ENCODE peak calls at places on chromosomes 11 and 22, in four cellular contexts. Q is IMR-90, I is endothelial cell of umbilical vein, C is K562. N is an unnamed sample. For H3K9me1, the result is how much of the 10 kb centered on the place peaks cover.

GRCh38 chr11:27894552-27894951 is 194.3 kb upstream of the BDNF start:
- DNase-seq in Q (no peak), I (no peak), C (no peak), N (no peak)

GRCh38 chr11:123654566-123655081 is at the start of gene SCN3B:
- DNase-seq in Q (peak), I (peak), C (peak), N (peak)

GRCh38 chr11:126162286-126163030 is 49.0 kb downstream of the RPUSD4 start:
- DNase-seq in Q (peak), I (no peak), C (no peak), N (no peak)

GRCh38 chr11:35391922-35392813 is 27.2 kb downstream of the SLC1A2 start:
- DNase-seq in Q (peak), I (peak), C (peak), N (peak)

GRCh38 chr22:35349704-35350538 is 31.0 kb upstream of the HMOX1 start:
- DNase-seq in Q (peak), I (no peak), C (no peak), N (no peak)

GRCh38 chr22:41812805-41813545 is 12.5 kb downstream of the CCDC134 start:
- DNase-seq in Q (no peak), I (no peak), C (no peak), N (no peak)

GRCh38 chr11:46918778-46919513 is 596 bp upstream of the LRP4 start:
- DNase-seq in Q (no peak), I (no peak), C (no peak), N (no peak)

GRCh38 chr22:36267896-36268485 is 15.1 kb downstream of the APOL1 start:
- DNase-seq in Q (no peak), I (no peak), C (no peak), N (no peak)

GRCh38 chr11:112453601-112454577 is 193.2 kb upstream of the PLET1 start:
- DNase-seq in Q (peak), I (peak), C (peak), N (no peak)

GRCh38 chr11:128701086-128701485 is 7.2 kb downstream of the FLI1 start:
- DNase-seq in Q (peak), I (peak), C (no peak), N (no peak)

GRCh38 chr11:44624761-44625221 is 59.3 kb downstream of the CD82 start:
- DNase-seq in Q (no peak), I (no peak), C (no peak), N (no peak)

GRCh38 chr11:22669368-22669767 is 3.0 kb downstream of the GAS2 start:
- DNase-seq in Q (no peak), I (no peak), C (no peak), N (no peak)

GRCh38 chr11:22668005-22668796 is 1.8 kb downstream of the GAS2 start:
- DNase-seq in Q (no peak), I (no peak), C (no peak), N (no peak)

GRCh38 chr11:22666320-22666699 is at the start of gene GAS2:
- DNase-seq in Q (peak), I (no peak), C (no peak), N (no peak)

GRCh38 chr11:22670803-22671202 is 4.4 kb downstream of the GAS2 start:
- DNase-seq in Q (peak), I (peak), C (no peak), N (no peak)

DNA sequence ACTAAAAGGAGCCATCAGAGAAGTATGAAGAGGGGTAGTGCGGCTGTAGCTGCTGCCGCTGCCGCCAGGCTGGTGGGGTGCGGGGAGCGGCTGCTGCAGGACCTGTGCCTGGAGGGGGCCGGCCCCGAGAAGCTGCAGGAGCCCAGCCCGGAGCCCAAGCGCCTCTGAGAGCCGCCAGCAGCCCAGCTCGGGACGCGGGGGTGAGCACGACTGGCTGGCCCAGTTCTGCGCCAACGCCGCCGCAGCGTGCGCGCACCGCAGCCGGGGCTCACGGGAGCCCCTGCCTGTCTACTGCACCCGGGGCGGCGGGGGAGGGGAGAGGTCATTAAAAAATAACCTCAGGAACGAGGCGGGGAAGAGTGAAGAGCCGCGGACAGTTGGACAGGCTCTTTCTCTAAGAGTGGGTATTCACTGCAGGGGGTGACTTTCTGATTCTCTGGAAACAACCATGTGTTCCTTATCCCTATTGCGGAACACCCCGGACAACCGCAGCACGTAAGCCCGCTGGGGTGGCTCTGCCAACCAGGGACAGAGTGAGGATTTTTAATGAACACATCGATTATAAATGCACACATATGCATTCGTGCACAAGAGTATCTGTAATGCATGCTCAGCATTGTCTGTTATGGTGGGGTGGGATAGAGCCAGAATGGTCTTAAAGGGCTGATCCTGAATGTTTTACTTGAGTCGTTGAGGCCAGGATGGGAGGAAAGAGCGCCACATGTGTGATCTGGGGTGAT is 459 bp downstream of the GAS2 start:
- DNase-seq in Q (no peak), I (peak), C (no peak), N (no peak)
- TF ChIP-seq CTCF in Q (no peak), I (no peak), C (no peak), N (no peak)

DNA sequence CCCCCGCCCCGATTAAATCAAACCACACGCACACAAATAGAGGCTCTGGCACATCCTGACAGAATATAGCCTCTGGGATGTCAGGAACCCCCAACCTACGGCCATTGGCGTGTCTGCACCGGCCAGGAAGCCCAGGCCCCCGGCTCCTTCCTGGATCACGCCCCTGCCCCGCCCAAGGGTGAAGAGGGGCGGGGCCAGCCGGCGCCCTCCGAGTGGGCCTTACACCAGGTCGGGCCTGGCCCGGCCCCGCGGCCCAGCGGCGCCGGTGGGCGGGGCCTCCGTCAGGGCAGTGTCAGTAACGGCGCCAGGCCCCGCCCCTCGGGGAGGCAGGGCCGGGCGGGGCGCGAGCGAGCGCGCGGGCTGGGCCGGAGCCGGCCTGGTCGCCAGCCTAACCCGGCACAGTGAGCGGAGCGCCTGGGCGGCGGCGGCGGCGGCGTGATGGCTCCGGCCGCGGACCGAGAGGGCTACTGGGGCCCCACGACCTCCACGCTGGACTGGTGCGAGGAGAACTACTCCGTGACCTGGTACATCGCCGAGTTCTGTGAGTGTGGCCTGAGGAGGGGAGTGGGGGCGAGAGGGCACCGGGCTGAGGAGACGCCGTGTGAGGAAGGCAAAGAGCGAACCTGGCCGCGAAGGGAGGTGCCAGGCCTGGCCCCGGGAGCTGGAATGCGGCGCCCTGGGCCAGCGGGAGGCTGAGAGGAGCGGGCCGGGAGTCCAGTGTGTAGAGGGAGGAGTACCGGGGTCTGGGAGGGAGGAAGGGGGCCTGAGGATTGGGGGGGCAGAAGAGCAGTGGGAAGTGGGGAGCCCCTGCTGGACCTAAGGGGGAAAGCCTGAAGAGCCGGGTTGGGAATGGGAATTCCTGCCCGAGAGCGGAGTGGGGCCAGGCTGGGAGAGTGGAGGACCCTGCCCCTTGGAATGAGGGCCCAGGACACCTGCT is at the start of gene ACER3:
- DNase-seq in Q (peak), I (peak), C (peak), N (peak)
- H3K4me3 ChIP-seq in Q (peak), I (peak), C (peak), N (peak)

GRCh38 chr22:19457828-19458428 is 10.4 kb upstream of the C22orf39 start:
- DNase-seq in Q (no peak), I (no peak), C (no peak), N (no peak)
- H3K9me1 ChIP-seq in Q (under half), I (under half), C (under half), N (under half)

GRCh38 chr22:50695421-50696250 is 23.0 kb downstream of the SHANK3 start:
- DNase-seq in Q (no peak), I (no peak), C (no peak), N (no peak)

GRCh38 chr22:50698546-50698945 is 25.9 kb downstream of the SHANK3 start:
- DNase-seq in Q (no peak), I (no peak), C (no peak), N (no peak)

GRCh38 chr22:50696251-50696798 is 23.7 kb downstream of the SHANK3 start:
- DNase-seq in Q (no peak), I (no peak), C (no peak), N (no peak)

GRCh38 chr22:50697667-50698506 is 25.3 kb downstream of the SHANK3 start:
- DNase-seq in Q (no peak), I (no peak), C (no peak), N (no peak)

GRCh38 chr22:50696799-50697561 is 24.4 kb downstream of the SHANK3 start:
- DNase-seq in Q (no peak), I (no peak), C (peak), N (no peak)
- TF ChIP-seq CTCF in Q (peak), I (peak), C (peak), N (peak)

GRCh38 chr22:39443416-39443815 is 13.4 kb upstream of the MGAT3 start:
- DNase-seq in Q (no peak), I (no peak), C (no peak), N (no peak)
- H3K4me3 ChIP-seq in Q (no peak), I (no peak), C (no peak), N (no peak)

DNA sequence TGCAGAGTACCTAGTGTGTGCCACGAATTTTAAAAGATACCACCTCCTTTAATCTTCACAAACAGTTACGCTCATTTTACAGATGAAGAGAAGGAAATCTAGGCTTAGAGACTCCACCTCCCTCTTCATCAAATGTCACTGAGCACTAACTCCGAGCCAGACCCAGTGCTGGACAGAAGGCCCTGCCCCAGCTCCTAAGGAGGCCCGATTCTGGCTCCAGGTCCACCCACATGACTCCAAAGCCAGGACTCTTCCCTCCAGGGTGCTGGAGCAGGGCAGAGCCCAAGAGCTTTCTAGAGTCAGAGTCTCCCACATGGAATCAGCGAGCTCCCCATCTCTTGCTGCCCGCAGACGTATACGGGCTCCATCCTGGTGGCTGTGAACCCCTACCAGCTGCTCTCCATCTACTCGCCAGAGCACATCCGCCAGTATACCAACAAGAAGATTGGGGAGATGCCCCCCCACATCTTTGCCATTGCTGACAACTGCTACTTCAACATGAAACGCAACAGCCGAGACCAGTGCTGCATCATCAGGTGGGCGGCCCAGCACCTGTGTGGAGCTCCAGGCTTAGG is 27.6 kb downstream of the MYO7A start:
- DNase-seq in Q (no peak), I (no peak), C (no peak), N (no peak)
- H3K9me1 ChIP-seq in Q (under half), I (under half), C (under half), N (under half)

GRCh38 chr11:61890536-61891330 is 612 bp downstream of the FADS3 start:
- DNase-seq in Q (peak), I (peak), C (peak), N (no peak)
- TF ChIP-seq CTCF in Q (peak), I (no peak), C (no peak), N (no peak)

GRCh38 chr11:118570787-118571186 is 1.4 kb upstream of the ARCN1 start:
- DNase-seq in Q (no peak), I (no peak), C (no peak), N (no peak)
- H3K4me3 ChIP-seq in Q (no peak), I (no peak), C (no peak), N (no peak)